ENCODE peak calls at places on chromosomes 4 and X, in six cellular contexts. X, O, U, P, C and B are unnamed samples.

GRCh38 chrX:103687696-103688191 is 1.2 kb upstream of the MORF4L2 start:
- DNase-seq in O (peak), U (peak), P (peak), X (peak), C (peak), B (peak)

GRCh38 chr4:155722336-155722735 is 36.5 kb upstream of the GUCY1B1 start:
- DNase-seq in P (no peak), U (no peak), O (no peak), X (no peak), C (no peak), B (no peak)

GRCh38 chrX:68840256-68840655 is 11.4 kb downstream of the EFNB1 start:
- DNase-seq in O (no peak), X (peak), U (no peak), P (no peak), C (no peak), B (no peak)

GRCh38 chr4:149145803-149146202 is 669.8 kb downstream of the IQCM start:
- DNase-seq in C (no peak), P (no peak), O (no peak), U (no peak), X (no peak), B (no peak)

GRCh38 chr4:85866508-85866907 is 391.6 kb downstream of the ARHGAP24 start:
- DNase-seq in P (no peak), O (no peak), U (no peak), X (no peak), C (no peak), B (no peak)

GRCh38 chr4:110055014-110055768 is 142.5 kb downstream of the EGF start:
- DNase-seq in X (no peak), P (no peak), C (no peak), U (no peak), O (no peak), B (no peak)

GRCh38 chrX:68090266-68090665 is 343.0 kb downstream of the OPHN1 start:
- DNase-seq in P (no peak), C (no peak), O (no peak), U (peak), X (no peak), B (no peak)

GRCh38 chrX:20623448-20623847 is 356.7 kb upstream of the RPS6KA3 start:
- DNase-seq in O (no peak), P (no peak), X (no peak), C (peak), U (peak), B (no peak)

GRCh38 chr4:41360911-41361830 is 104.4 kb downstream of the UCHL1 start:
- DNase-seq in U (peak), C (peak), P (no peak), O (no peak), X (peak), B (no peak)

GRCh38 chr4:8940792-8941491 is 69.3 kb upstream of the HMX1 start:
- DNase-seq in U (peak), C (no peak), X (no peak), O (no peak), P (no peak), B (no peak)

GRCh38 chr4:139472761-139473335 is 18.9 kb downstream of the RAB33B start:
- DNase-seq in U (no peak), C (no peak), O (no peak), X (no peak), P (no peak), B (no peak)

GRCh38 chrX:74923942-74924448 is 1.3 kb downstream of the NEXMIF start:
- DNase-seq in U (no peak), O (peak), X (no peak), C (peak), P (no peak), B (no peak)

GRCh38 chr4:60133414-60133813 is 1066.7 kb upstream of the ADGRL3 start:
- DNase-seq in U (no peak), X (no peak), O (no peak), C (peak), P (no peak), B (no peak)

GRCh38 chr4:86453044-86453501 is 93.2 kb upstream of the MAPK10 start:
- DNase-seq in C (peak), P (no peak), O (peak), U (no peak), X (no peak), B (no peak)

GRCh38 chrX:143757375-143757774 is 36.8 kb upstream of the SPANXN2 start:
- DNase-seq in U (no peak), O (no peak), C (no peak), P (no peak), X (no peak), B (no peak)

GRCh38 chrX:131057706-131058105 is 440 bp upstream of the ARHGAP36 start:
- DNase-seq in U (no peak), O (no peak), P (no peak), C (no peak), X (no peak), B (no peak)

GRCh38 chr4:65665951-65666523 is 4.3 kb downstream of the EPHA5 start:
- DNase-seq in P (no peak), X (no peak), C (no peak), U (no peak), O (no peak), B (no peak)

GRCh38 chr4:121072080-121072835 is at the start of gene NDNF:
- DNase-seq in C (peak), U (no peak), P (peak), O (peak), X (no peak), B (no peak)

GRCh38 chrX:102697506-102697905 is 14.7 kb upstream of the GPRASP2 start:
- DNase-seq in U (no peak), O (no peak), P (no peak), X (no peak), C (peak), B (no peak)

GRCh38 chr4:87390931-87391782 is at the start of gene HSD17B11:
- DNase-seq in C (peak), U (peak), O (peak), X (peak), P (peak), B (peak)

GRCh38 chrX:21996872-21997271 is 35.3 kb upstream of the PHEX start:
- DNase-seq in O (no peak), P (no peak), U (peak), X (no peak), C (peak), B (no peak)

GRCh38 chr4:120557372-120557771 is 365.2 kb downstream of the PRDM5 start:
- DNase-seq in C (peak), U (no peak), X (no peak), P (no peak), O (no peak), B (no peak)

GRCh38 chr4:52861879-52862604 is at the start of gene RASL11B:
- DNase-seq in P (peak), U (peak), X (peak), O (peak), C (peak), B (peak)

GRCh38 chr4:1409806-1410425 is 3.7 kb upstream of the NKX1-1 start:
- DNase-seq in P (no peak), U (no peak), X (no peak), C (no peak), O (no peak), B (peak)

DNA sequence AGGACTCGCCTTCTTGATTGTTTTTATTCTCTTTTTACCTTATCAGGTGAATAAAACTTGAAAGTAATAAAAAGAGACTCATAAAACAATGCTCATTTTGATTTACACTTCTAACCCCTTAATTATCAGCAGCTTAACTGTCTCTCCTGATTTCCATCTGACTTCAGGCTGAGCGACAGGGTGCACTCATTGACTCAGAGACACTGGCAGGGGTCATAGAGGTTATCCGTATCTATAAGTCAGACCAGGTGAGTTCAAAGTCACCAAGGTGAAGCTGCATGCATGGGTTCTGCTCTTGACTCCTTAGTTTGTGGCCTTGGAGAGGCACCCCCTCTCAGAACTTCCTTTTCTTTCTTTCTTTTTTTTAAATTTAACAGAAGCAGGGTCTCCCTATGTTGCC is 116.4 kb upstream of the SLC34A2 start:
- DNase-seq in X (no peak), P (no peak), O (no peak), C (no peak), U (no peak), B (no peak)
- H3K27ac ChIP-seq in X (no peak), P (no peak), O (no peak), C (no peak), U (no peak), B (no peak)

GRCh38 chr4:113317523-113317922 is 268.1 kb downstream of the ANK2 start:
- DNase-seq in X (no peak), C (no peak), O (no peak), P (no peak), U (no peak), B (no peak)
- H3K4me3 ChIP-seq in X (no peak), C (no peak), O (no peak), P (no peak), U (no peak), B (no peak)

GRCh38 chr4:125432078-125432477 is 117.3 kb downstream of the FAT4 start:
- DNase-seq in U (peak), P (no peak), C (peak), O (no peak), X (no peak), B (no peak)
- TF ChIP-seq CTCF in U (no peak), P (no peak), C (peak), O (no peak), X (no peak), B (no peak)

DNA sequence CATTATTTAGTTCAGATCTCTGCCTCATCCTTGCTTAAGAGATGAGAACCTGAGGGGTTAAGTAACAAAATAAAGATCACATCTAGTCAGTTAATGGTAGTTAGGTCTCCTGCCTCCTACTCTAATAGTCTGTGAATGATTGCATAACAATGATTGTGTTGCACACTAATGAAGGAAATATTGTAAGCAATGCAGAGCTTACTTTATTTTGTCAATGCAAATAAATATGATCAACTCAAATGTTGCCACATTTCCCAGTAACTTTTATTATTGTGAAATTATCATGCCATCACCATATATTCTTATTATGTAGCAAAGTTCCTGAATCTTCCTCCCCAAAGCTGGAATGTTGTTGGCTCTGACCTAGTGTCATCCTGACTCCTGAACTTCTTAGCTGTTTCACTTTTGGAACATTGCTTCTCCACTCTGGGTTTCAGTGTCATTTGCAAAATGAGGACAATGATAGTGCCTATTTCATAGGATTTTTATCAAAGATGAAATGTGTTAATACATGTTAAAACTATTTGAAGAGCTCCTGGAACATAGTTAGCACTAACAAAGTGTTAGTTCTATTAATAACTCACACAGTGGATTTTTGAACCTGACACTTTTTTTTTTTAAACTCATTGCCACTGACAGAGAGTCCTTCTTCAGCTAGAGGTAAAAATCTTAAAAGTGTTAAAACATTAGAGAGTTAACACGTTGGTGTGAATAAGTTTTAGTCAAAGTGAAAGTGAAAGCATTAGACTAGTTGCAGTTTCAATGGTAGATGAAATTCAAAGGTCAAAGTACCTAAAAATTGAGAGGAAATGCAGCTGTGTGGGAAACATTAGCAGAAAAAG is 17.2 kb upstream of the GABRA4 start:
- DNase-seq in O (no peak), U (no peak), X (no peak), C (no peak), P (no peak), B (no peak)
- H3K27ac ChIP-seq in O (no peak), U (no peak), X (no peak), C (no peak), P (no peak), B (no peak)

GRCh38 chr4:185467101-185467500 is 4.4 kb downstream of the CCDC110 start:
- DNase-seq in U (no peak), X (no peak), C (no peak), O (no peak), P (no peak), B (no peak)
- H3K4me3 ChIP-seq in U (no peak), X (no peak), C (no peak), O (no peak), P (no peak), B (no peak)

DNA sequence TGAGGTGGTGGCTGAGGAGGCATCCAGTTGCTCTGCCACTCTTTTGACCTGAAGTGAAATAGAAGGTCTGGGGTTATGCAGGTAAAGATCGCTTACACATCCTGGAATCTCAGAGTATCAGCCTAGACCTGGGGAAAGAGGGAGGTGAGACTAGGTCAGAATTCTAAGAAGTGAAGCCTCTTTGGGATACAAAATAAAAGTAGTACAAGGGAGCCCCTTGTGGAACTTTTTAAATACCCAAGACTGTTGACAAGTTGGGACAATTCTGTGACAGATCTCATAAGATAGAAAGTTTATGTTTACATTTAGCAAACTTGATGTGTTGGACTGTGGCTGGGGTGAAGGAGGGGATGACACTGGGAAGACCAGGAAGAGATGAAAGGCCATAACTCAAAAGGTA is 263.2 kb downstream of the SPRY1 start:
- DNase-seq in C (peak), P (no peak), O (no peak), U (peak), X (no peak), B (no peak)
- TF ChIP-seq CTCF in C (no peak), P (peak), O (no peak), U (peak), X (peak), B (no peak)

GRCh38 chr4:67580577-67580976 is 22.1 kb downstream of the STAP1 start:
- DNase-seq in X (no peak), P (no peak), U (no peak), O (no peak), C (no peak), B (no peak)

GRCh38 chr4:67575232-67575888 is 16.8 kb downstream of the STAP1 start:
- DNase-seq in X (no peak), P (no peak), O (no peak), U (no peak), C (no peak), B (no peak)

GRCh38 chr4:67575889-67576329 is 17.4 kb downstream of the STAP1 start:
- DNase-seq in P (no peak), U (no peak), X (no peak), O (no peak), C (no peak), B (no peak)

GRCh38 chr4:67573193-67573592 is 14.7 kb downstream of the STAP1 start:
- DNase-seq in U (no peak), C (no peak), P (no peak), O (no peak), X (no peak), B (no peak)

DNA sequence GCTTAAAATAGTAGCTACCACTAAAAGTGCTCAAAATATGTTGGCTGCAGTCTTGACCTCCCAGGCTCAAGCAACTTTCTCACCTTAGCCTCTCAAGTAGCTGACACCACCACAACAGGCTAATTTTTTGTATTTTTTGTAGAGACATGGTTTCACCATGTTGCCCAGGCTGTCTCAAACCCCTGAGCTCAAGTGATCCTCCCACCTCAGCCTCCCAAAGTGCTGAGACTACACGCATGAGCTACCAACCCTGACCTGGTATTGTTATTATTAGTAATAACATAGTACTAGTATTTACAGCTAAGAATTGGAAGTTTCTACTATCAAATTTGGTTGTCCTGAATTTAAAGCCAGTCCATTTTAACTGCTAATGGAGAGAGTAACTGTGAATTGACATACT is 18.0 kb downstream of the STAP1 start:
- DNase-seq in X (no peak), P (no peak), C (no peak), O (no peak), U (no peak), B (no peak)
- H3K27ac ChIP-seq in X (no peak), P (no peak), C (no peak), O (no peak), U (no peak), B (no peak)